ENCODE peak calls at places on chromosomes 1 and 21, in six cellular contexts. U, M, O, C, B and R are unnamed samples.

GRCh38 chr1:46555081-46555432 is 3.6 kb upstream of the KNCN start:
- DNase-seq in U (no peak), M (no peak), O (no peak), C (no peak), B (no peak), R (no peak)

GRCh38 chr1:239810071-239810481 is 281.6 kb upstream of the FMN2 start:
- DNase-seq in M (no peak), U (peak; percentile 22), B (no peak), O (no peak), C (no peak), R (no peak)

GRCh38 chr1:244077473-244078220 is 26.6 kb downstream of the ZBTB18 start:
- DNase-seq in U (peak; percentile 20), M (no peak), O (no peak), C (no peak), B (no peak), R (no peak)

GRCh38 chr1:160030657-160031367 is 978 bp downstream of the PIGM start:
- DNase-seq in O (peak; percentile 13), M (no peak), U (no peak), C (no peak), B (no peak), R (no peak)

GRCh38 chr1:115411388-115412063 is 73.5 kb upstream of the NGF start:
- DNase-seq in M (no peak), O (peak; percentile 34), B (no peak), C (no peak), U (no peak), R (no peak)

GRCh38 chr1:117967900-117968299 is 38.4 kb downstream of the WDR3 start:
- DNase-seq in M (peak; percentile 81), B (no peak), C (no peak), O (no peak), U (no peak), R (no peak)

GRCh38 chr1:218312509-218312908 is 27.4 kb downstream of the RRP15 start:
- DNase-seq in C (no peak), U (no peak), M (no peak), B (no peak), O (peak; percentile 34), R (no peak)

GRCh38 chr1:89850844-89851410 is 30.1 kb downstream of the LRRC8D start:
- DNase-seq in M (no peak), C (no peak), B (no peak), U (no peak), O (no peak), R (no peak)

GRCh38 chr1:201933840-201934430 is 12.4 kb downstream of the LMOD1 start:
- DNase-seq in O (no peak), C (no peak), M (no peak), B (no peak), U (no peak), R (no peak)

GRCh38 chr21:15472108-15472507 is 257.7 kb upstream of the USP25 start:
- DNase-seq in B (no peak), M (no peak), O (no peak), U (no peak), C (no peak), R (no peak)

GRCh38 chr1:19067187-19067911 is 110.9 kb upstream of the IFFO2 start:
- DNase-seq in U (no peak), B (no peak), M (peak; percentile 16), C (no peak), O (no peak), R (peak; percentile 73)